ENCODE peak calls at places on chromosome 3, in six cellular contexts. C is EH, X is left cardiac atrium, W is EL, Z is progenitor cell of endocrine pancreas, S is HEK293T. H is an unnamed sample.

GRCh38 chr3:11556851-11557644 is 86.7 kb downstream of the VGLL4 start:
- DNase-seq in C (peak; percentile 70), X (peak; percentile 57), W (peak; percentile 19), Z (no peak), S (no peak), H (no peak)

GRCh38 chr3:127734754-127735473 is 62.2 kb downstream of the ABTB1 start:
- DNase-seq in C (peak; percentile 99), X (peak; percentile 43), W (peak; percentile 99), Z (no peak), S (no peak), H (peak; percentile 25)

GRCh38 chr3:62911531-62911930 is 36.3 kb upstream of the CADPS start:
- DNase-seq in C (no peak), X (no peak), W (no peak), Z (no peak), S (no peak), H (no peak)

GRCh38 chr3:185717121-185717520 is 107.7 kb downstream of the IGF2BP2 start:
- DNase-seq in C (peak; percentile 92), X (no peak), W (peak; percentile 87), Z (no peak), S (no peak), H (no peak)

GRCh38 chr3:152071924-152072323 is 196.8 kb upstream of the MBNL1 start:
- DNase-seq in C (peak; percentile 76), X (no peak), W (peak; percentile 61), Z (no peak), S (peak; percentile 30), H (peak; percentile 42)

GRCh38 chr3:187136936-187137335 is 2.4 kb downstream of the RPL39L start:
- DNase-seq in C (peak; percentile 63), X (no peak), W (peak; percentile 73), Z (no peak), S (no peak), H (no peak)

GRCh38 chr3:138435840-138436239 is 1.4 kb downstream of the ESYT3 start:
- DNase-seq in C (no peak), X (no peak), W (no peak), Z (no peak), S (no peak), H (no peak)

GRCh38 chr3:124941729-124942128 is 7.2 kb upstream of the MUC13 start:
- DNase-seq in C (no peak), X (no peak), W (no peak), Z (no peak), S (no peak), H (no peak)

GRCh38 chr3:156630081-156630772 is 44.2 kb upstream of the TIPARP start:
- DNase-seq in C (peak; percentile 62), X (no peak), W (peak; percentile 51), Z (no peak), S (peak; percentile 43), H (no peak)

GRCh38 chr3:64039972-64040733 is 16.9 kb upstream of the PSMD6 start:
- DNase-seq in C (peak; percentile 25), X (no peak), W (no peak), Z (no peak), S (no peak), H (no peak)

GRCh38 chr3:29280675-29281264 is at the start of gene RBMS3:
- DNase-seq in C (peak; percentile 97), X (peak; percentile 89), W (peak; percentile 97), Z (peak; percentile 25), S (peak; percentile 68), H (peak; percentile 48)

GRCh38 chr3:107458871-107459270 is 63.9 kb upstream of the BBX start:
- DNase-seq in C (peak; percentile 13), X (no peak), W (peak; percentile 4), Z (no peak), S (no peak), H (no peak)

GRCh38 chr3:55283441-55283925 is 203.6 kb downstream of the WNT5A start:
- DNase-seq in C (peak; percentile 78), X (no peak), W (no peak), Z (no peak), S (no peak), H (no peak)

GRCh38 chr3:76438971-76439370 is 600.9 kb upstream of the ROBO2 start:
- DNase-seq in C (no peak), X (no peak), W (peak; percentile 7), Z (no peak), S (no peak), H (peak; percentile 8)

GRCh38 chr3:76997733-76998132 is 42.2 kb upstream of the ROBO2 start:
- DNase-seq in C (no peak), X (no peak), W (no peak), Z (no peak), S (no peak), H (no peak)

GRCh38 chr3:140898340-140899180 is 43.1 kb upstream of the SLC25A36 start:
- DNase-seq in C (peak; percentile 83), X (no peak), W (peak; percentile 74), Z (no peak), S (peak; percentile 43), H (peak; percentile 56)

GRCh38 chr3:14290631-14291385 is 111.6 kb upstream of the SLC6A6 start:
- DNase-seq in C (peak; percentile 51), X (no peak), W (no peak), Z (no peak), S (no peak), H (no peak)

H was measured in MM.1S.